ENCODE peak calls at places on chromosome 1, in four cellular contexts. L is H9, M is H1, E is mesenchymal stem cell. A is an unnamed sample.

GRCh38 chr1:15584489-15585363 is at the start of gene AGMAT:
- DNase-seq in M (peak; percentile 89), E (peak; percentile 52), L (peak; percentile 91), A (no peak)

GRCh38 chr1:7346070-7346596 is 425.0 kb upstream of the VAMP3 start:
- DNase-seq in E (no peak), M (no peak), L (no peak), A (no peak)

GRCh38 chr1:31870086-31870736 is 54.4 kb upstream of the SPOCD1 start:
- DNase-seq in M (no peak), E (no peak), L (no peak), A (no peak)

GRCh38 chr1:219236933-219237610 is 63.4 kb downstream of the LYPLAL1 start:
- DNase-seq in M (no peak), E (no peak), L (no peak), A (no peak)

GRCh38 chr1:183470961-183471747 is 1.1 kb upstream of the SMG7 start:
- DNase-seq in M (peak; percentile 88), L (peak; percentile 77), E (peak; percentile 93), A (no peak)

GRCh38 chr1:147270721-147271120 is 28.2 kb downstream of the CHD1L start:
- DNase-seq in E (no peak), M (no peak), L (no peak), A (no peak)

GRCh38 chr1:165068716-165069115 is 287.8 kb downstream of the LMX1A start:
- DNase-seq in L (no peak), M (no peak), E (no peak), A (no peak)

GRCh38 chr1:200877839-200878551 is 5.2 kb downstream of the GPR25 start:
- DNase-seq in M (peak; percentile 33), L (no peak), E (no peak), A (no peak)

GRCh38 chr1:110188116-110188618 is 21.9 kb upstream of the KCNC4 start:
- DNase-seq in M (no peak), E (peak; percentile 32), L (no peak), A (no peak)

GRCh38 chr1:92201973-92202372 is 15.7 kb upstream of the C1orf146 start:
- DNase-seq in L (no peak), M (no peak), E (no peak), A (no peak)

GRCh38 chr1:14303011-14303410 is 295.5 kb upstream of the KAZN start:
- DNase-seq in E (no peak), M (no peak), L (no peak), A (no peak)

GRCh38 chr1:42888013-42888633 is 41.7 kb downstream of the ZNF691 start:
- DNase-seq in E (no peak), M (no peak), L (peak; percentile 36), A (no peak)

GRCh38 chr1:25519624-25520023 is 23.8 kb upstream of the LDLRAP1 start:
- DNase-seq in L (no peak), M (no peak), E (peak; percentile 63), A (no peak)

GRCh38 chr1:159918918-159919195 is 6.5 kb downstream of the TAGLN2 start:
- DNase-seq in M (no peak), E (no peak), L (no peak), A (no peak)

GRCh38 chr1:247421074-247421473 is 5.1 kb downstream of the NLRP3 start:
- DNase-seq in L (no peak), E (no peak), M (no peak), A (no peak)

GRCh38 chr1:183600136-183600535 is 9.9 kb upstream of the NCF2 start:
- DNase-seq in L (no peak), E (peak; percentile 61), M (no peak), A (no peak)

GRCh38 chr1:87766737-87767136 is 438.1 kb downstream of the LMO4 start:
- DNase-seq in M (no peak), E (peak; percentile 16), L (no peak), A (no peak)

GRCh38 chr1:58065520-58065919 is 481.0 kb downstream of the OMA1 start:
- DNase-seq in L (peak; percentile 55), M (peak; percentile 52), E (no peak), A (no peak)

GRCh38 chr1:232962761-232963357 is 12.4 kb downstream of the NTPCR start:
- DNase-seq in E (no peak), L (no peak), M (no peak), A (no peak)

GRCh38 chr1:170695955-170696590 is 32.1 kb downstream of the PRRX1 start:
- DNase-seq in E (no peak), M (no peak), L (no peak), A (no peak)
- H2BK15ac ChIP-seq in E (no peak overlapping the region), M (no peak overlapping the region), L (no peak overlapping the region), A (no peak overlapping the region)

DNA sequence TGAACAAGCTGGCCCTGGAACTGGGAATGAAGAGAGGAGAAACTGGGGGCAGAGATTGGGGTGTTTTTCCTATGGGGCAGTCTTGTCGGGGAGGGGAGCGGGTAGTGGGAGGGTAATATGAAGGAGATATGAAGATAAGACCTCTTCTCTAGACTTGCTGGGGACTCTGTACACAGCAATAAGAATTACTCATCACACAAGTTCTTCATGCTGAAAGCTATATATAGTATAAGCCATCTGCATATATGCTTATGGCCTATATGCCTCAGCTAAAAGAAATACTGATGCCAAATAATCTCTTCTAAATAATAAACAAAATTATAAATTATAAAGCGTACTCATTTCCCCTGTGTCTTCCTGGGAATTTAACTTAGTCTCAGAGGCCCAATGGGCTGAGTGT is 7.9 kb downstream of the RHEX start:
- DNase-seq in L (no peak), E (no peak), M (no peak), A (no peak)
- H2BK5ac ChIP-seq in L (no peak overlapping the region), E (no peak overlapping the region), M (no peak overlapping the region), A (no peak overlapping the region)

GRCh38 chr1:206839857-206840256 is 25.6 kb upstream of the IL20 start:
- DNase-seq in E (peak; percentile 80), L (no peak), M (no peak), A (no peak)
- H2BK15ac ChIP-seq in E (peak overlapping the region; percentile 30), L (no peak overlapping the region), M (no peak overlapping the region), A (no peak overlapping the region)

DNA sequence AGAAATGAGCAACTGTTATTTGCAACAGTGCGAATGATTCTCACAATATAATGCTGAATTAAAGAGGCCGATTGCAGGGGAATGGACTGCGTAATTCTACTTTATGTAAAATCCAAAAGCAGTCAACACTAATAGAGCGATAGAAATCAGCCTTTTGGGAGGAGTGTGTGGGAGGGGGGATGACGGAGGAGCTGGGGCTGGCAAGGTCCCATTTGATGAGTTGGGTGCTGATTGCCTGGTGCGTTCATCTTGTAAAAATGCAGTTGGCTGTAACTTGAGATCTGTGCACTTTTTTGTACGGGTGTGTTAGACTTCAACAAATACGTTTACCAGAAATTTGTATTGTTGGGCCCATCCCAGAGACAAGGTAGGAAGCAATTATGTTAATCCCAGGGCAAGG is 20.7 kb downstream of the TNFRSF8 start:
- DNase-seq in L (no peak), E (no peak), M (no peak), A (no peak)
- H2BK5ac ChIP-seq in L (no peak overlapping the region), E (no peak overlapping the region), M (no peak overlapping the region), A (no peak overlapping the region)

GRCh38 chr1:28097100-28097472 is 8.7 kb upstream of the EYA3 start:
- DNase-seq in M (peak; percentile 8), L (no peak), E (no peak), A (no peak)
- H2BK15ac ChIP-seq in M (no peak overlapping the region), L (no peak overlapping the region), E (no peak overlapping the region), A (no peak overlapping the region)

GRCh38 chr1:66333463-66334232 is 200.3 kb upstream of the SGIP1 start:
- DNase-seq in E (peak; percentile 35), M (no peak), L (no peak), A (no peak)
- H2BK5ac ChIP-seq in E (no peak overlapping the region), M (peak overlapping the region; percentile 67), L (no peak overlapping the region), A (no peak overlapping the region)

GRCh38 chr1:162316187-162316586 is 60.5 kb downstream of the SPATA46 start:
- DNase-seq in M (no peak), E (no peak), L (no peak), A (no peak)

GRCh38 chr1:162317659-162318058 is 59.0 kb downstream of the SPATA46 start:
- DNase-seq in E (no peak), L (no peak), M (no peak), A (no peak)

GRCh38 chr1:162321809-162322422 is 54.7 kb downstream of the SPATA46 start:
- DNase-seq in E (no peak), M (no peak), L (no peak), A (no peak)

GRCh38 chr1:162323023-162323422 is 53.6 kb downstream of the SPATA46 start:
- DNase-seq in M (no peak), E (no peak), L (no peak), A (no peak)

DNA sequence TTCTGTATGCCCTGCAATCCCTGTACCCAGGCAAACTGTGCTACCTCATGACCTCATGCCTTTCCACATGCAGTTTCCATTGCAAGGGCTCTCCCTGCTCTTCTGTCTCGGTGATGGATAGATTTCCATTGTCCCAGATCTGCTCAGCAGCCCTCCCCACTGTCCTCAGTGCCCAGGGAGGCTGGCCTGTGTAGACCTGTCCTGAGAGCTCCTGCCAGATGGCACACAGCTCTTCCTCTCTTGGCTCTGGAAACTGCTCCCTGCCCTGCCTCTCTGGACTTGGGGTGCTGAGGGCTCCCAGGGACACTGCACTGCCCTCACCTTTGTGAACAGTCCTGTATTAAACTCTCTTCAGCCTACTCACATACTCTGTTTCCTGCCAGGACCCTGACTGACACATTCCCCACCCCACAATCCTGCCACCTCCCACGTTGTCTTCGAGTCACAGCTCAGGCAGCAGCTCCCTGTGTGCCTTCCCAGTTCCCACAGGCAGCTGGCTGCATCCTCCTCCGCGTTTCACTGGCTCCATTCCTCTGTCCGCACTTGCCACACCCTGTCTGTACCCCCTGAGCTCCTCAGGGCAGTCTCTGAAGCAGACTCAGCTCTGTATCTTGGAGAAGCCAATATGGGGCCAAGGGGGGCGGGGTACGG is 57.0 kb downstream of the SPATA46 start:
- DNase-seq in L (no peak), E (no peak), M (no peak), A (no peak)
- H2BK15ac ChIP-seq in L (no peak overlapping the region), E (no peak overlapping the region), M (peak overlapping the region; percentile 29), A (no peak overlapping the region)

DNA sequence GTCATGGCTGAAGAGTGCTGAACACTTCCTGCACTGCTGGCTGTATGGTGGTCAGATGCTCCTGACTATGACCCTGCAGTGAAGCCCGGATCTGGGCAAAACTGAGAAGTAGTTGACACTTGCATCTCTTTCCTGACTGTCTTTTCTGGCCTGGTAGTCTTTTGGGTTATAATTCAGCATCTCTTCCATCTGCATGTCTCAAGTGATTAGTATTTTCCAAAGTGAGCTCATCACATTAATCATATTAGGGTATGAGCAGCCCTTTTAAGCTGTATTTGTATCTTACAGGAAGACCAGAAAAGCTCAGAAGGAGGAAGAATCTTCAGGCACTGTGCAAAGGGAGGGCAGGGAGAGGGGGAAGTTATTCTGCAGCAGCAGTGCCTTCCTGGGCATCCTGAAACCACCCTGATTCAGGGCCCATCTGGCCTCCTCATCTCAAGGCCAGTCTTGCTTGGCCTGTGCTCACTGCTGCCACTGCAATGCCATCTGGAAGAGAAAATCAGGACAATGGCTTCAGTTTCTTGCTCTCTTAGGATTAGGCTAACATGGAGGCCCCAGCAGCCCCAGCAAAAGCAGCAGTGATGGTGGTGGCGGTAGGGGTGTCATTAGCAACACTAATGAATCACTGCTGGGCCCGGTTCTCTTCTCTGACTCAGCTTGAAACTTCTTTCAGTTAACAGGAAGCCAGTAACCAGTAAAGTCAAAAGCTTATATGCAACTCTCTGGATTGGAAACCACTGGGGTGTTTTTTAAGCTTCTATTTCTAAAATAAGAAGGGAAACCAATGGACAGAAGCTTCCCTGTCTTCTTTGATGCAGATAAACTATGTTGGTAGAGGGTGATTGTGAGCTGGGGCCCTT is 63.3 kb upstream of the WDR26 start:
- DNase-seq in E (peak; percentile 87), L (peak; percentile 75), M (no peak), A (no peak)
- H2BK5ac ChIP-seq in E (peak overlapping the region; percentile 48), L (peak overlapping the region; percentile 66), M (peak overlapping the region; percentile 94), A (no peak overlapping the region)